ENCODE peak calls at places on chromosomes 13 and 19, in five cellular contexts. B is T-cell, V is T-helper 1 cell, C is erythroblast, L is RPMI8226. F is an unnamed sample.

GRCh38 chr13:97002581-97002980 is 8.3 kb upstream of the OXGR1 start:
- DNase-seq in V (no peak), C (no peak), L (no peak), B (no peak), F (no peak)

GRCh38 chr19:42091300-42092266 is 15.6 kb downstream of the ZNF574 start:
- DNase-seq in B (no peak), L (peak), C (peak), V (no peak), F (peak)

GRCh38 chr19:40190891-40191835 is at the start of gene MAP3K10:
- DNase-seq in C (peak), B (peak), V (peak), L (peak), F (peak)

GRCh38 chr13:35231426-35231825 is 245.1 kb downstream of the MAB21L1 start:
- DNase-seq in B (no peak), L (no peak), V (no peak), C (no peak), F (no peak)

GRCh38 chr13:36453518-36453917 is 21.2 kb downstream of the CCNA1 start:
- DNase-seq in C (no peak), B (no peak), V (no peak), L (peak), F (no peak)

GRCh38 chr19:32558607-32559228 is 22.3 kb upstream of the PDCD5 start:
- DNase-seq in B (no peak), C (no peak), V (no peak), L (peak), F (no peak)

GRCh38 chr19:6956573-6956972 is 64.7 kb downstream of the MBD3L2B start:
- DNase-seq in V (no peak), B (no peak), C (no peak), L (no peak), F (no peak)

GRCh38 chr13:93535256-93535655 is 308.6 kb downstream of the GPC6 start:
- DNase-seq in V (no peak), B (no peak), L (no peak), C (no peak), F (no peak)

GRCh38 chr13:59464926-59465325 is 698.8 kb downstream of the DIAPH3 start:
- DNase-seq in L (no peak), V (no peak), B (no peak), C (no peak), F (no peak)

GRCh38 chr13:29266743-29267142 is 328.7 kb downstream of the SLC7A1 start:
- DNase-seq in V (no peak), C (no peak), B (no peak), L (no peak), F (no peak)

GRCh38 chr13:70579941-70580340 is 471.7 kb upstream of the KLHL1 start:
- DNase-seq in C (no peak), V (no peak), L (no peak), B (no peak), F (no peak)

GRCh38 chr13:34748078-34748477 is 194.0 kb upstream of the NBEA start:
- DNase-seq in B (no peak), C (no peak), L (no peak), V (no peak), F (no peak)

GRCh38 chr19:16957151-16957662 is 68.4 kb downstream of the F2RL3 start:
- DNase-seq in C (no peak), L (no peak), B (no peak), V (no peak), F (no peak)

F was measured in NCI-H2081.